ENCODE peak calls at places on chromosomes 13 and 19, in nine cellular contexts. P, D, S, N, B, G, H, A and Z are unnamed samples.

GRCh38 chr19:2010135-2010668 is 5.3 kb downstream of the BTBD2 start:
- DNase-seq in N (no peak), S (no peak), A (no peak), G (no peak), D (no peak), H (no peak), B (no peak), P (no peak), Z (no peak)

GRCh38 chr13:95896302-95896701 is 156.9 kb downstream of the UGGT2 start:
- DNase-seq in H (no peak), N (no peak), A (no peak), D (no peak), S (no peak), B (no peak), G (no peak), P (no peak), Z (no peak)

GRCh38 chr19:3507371-3508120 is 1.4 kb downstream of the FZR1 start:
- DNase-seq in A (peak), N (peak), P (no peak), G (no peak), S (peak), D (no peak), H (no peak), B (no peak), Z (no peak)

GRCh38 chr19:4115050-4115817 is 8.7 kb downstream of the MAP2K2 start:
- DNase-seq in G (no peak), S (peak), D (peak), N (no peak), B (peak), H (peak), P (no peak), A (peak), Z (no peak)

GRCh38 chr19:3284759-3285646 is 60.5 kb downstream of the CELF5 start:
- DNase-seq in A (no peak), G (peak), N (peak), P (peak), H (no peak), S (peak), D (peak), B (no peak), Z (no peak)

GRCh38 chr13:51739403-51740112 is 64.4 kb downstream of the DHRS12 start:
- DNase-seq in S (no peak), D (no peak), N (no peak), P (no peak), H (no peak), G (no peak), B (no peak), A (no peak), Z (peak)

GRCh38 chr19:10644351-10645007 is 9.7 kb upstream of the ILF3 start:
- DNase-seq in P (peak), A (peak), N (peak), H (no peak), D (peak), S (peak), G (peak), B (peak), Z (peak)

GRCh38 chr19:52896431-52897148 is 845 bp downstream of the ZNF320 start:
- DNase-seq in N (peak), S (peak), D (peak), H (no peak), G (no peak), A (no peak), P (no peak), B (no peak), Z (no peak)

GRCh38 chr13:26300140-26300539 is 46.2 kb downstream of the CDK8 start:
- DNase-seq in G (peak), B (no peak), P (no peak), D (no peak), S (no peak), N (no peak), H (no peak), A (no peak), Z (no peak)

GRCh38 chr19:46068345-46069258 is 27.8 kb upstream of the IGFL4 start:
- DNase-seq in B (no peak), A (no peak), H (no peak), D (no peak), G (peak), P (no peak), S (no peak), N (no peak), Z (no peak)

GRCh38 chr19:51501594-51502263 is at the start of gene SIGLEC12:
- DNase-seq in A (peak), B (no peak), D (no peak), S (no peak), P (no peak), G (no peak), H (no peak), N (no peak), Z (peak)

GRCh38 chr13:113176292-113176691 is 17.8 kb downstream of the PROZ start:
- DNase-seq in S (no peak), H (no peak), N (no peak), G (no peak), B (no peak), A (peak), D (no peak), P (no peak), Z (no peak)

GRCh38 chr19:16067205-16067938 is 8.9 kb upstream of the TPM4 start:
- DNase-seq in H (no peak), D (no peak), A (peak), N (no peak), B (no peak), G (peak), S (peak), P (no peak), Z (peak)

DNA sequence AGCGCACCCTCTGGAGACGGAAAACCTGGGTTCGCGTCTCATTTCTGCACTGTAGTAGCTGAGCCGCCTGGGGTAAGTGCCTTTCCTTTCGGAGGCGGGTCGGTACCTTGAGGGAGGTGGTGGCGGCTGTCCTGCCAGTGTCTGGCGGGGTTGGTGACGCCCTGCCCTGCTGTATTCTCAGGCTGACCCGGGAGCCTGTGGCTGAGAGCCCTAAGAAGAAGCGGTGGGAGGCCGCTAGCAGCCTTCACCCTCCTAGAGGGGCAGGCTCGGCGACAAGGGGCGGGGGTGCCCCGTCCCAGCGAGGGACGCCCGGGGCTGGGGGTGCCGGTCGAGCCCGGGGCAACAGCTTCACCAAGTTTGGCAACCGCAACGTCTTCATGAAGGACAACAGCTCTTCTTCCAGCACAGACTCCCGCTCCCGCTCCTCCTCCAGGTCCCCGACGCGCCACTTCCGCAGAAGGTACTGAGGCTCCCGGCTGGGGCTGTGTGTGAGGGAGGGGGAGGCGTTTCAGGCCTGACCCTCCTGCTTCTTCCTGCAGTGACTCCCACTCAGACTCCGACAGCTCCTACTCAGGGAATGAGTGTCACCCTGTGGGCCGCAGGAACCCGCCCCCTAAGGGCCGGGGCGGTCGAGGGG is 6.9 kb downstream of the LENG8 start:
- DNase-seq in D (no peak), B (no peak), G (no peak), N (no peak), P (no peak), S (no peak), H (no peak), A (no peak), Z (no peak)
- TF ChIP-seq POLR2AphosphoS5 in D (no peak), B (no peak), G (no peak), N (no peak), P (no peak), S (no peak), H (peak), A (peak), Z (no peak)

DNA sequence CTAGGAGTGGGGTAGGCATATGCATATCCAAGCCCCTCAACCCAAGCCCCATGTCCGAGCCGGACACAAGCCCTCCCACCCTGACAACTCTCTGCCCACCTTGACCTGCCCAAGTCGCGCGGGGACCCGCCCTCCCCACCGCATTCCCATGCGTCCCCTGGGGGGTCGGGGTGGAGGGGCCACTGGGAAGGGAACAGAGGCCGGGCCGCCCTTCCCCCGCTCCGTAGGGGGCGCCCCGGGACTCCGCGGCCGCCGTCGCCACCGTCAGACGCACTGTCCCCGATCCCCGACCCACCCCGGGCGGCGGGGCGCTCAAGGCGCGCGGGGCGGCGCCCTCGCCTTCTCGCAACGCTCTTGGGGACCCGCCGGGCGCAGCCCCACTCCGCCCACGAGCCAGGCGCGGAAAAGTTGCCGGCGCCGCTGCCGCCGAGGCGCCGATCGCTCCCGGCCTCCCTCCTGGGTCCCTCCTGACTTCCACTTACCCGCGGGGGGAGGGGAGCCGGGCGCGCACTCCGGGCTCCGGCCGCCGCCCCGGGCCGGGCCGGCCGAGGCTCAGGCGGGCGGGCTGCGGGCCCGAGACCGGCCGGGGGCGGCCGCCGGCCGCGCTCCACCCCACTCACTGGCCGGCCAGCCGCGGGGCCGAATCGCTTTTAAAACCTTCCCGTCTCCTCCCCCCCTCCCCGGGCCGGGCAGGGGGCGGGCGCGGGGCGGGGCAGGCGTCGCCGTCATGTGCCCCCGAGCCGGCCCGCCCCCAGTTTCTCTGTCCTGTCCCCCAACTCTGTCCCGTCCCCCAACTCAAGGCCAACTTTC is 34.4 kb upstream of the NANOS3 start:
- DNase-seq in H (no peak), P (peak), G (no peak), S (peak), N (no peak), B (peak), A (peak), D (peak), Z (peak)
- TF ChIP-seq POLR2AphosphoS5 in H (peak), P (peak), G (peak), S (peak), N (peak), B (peak), A (peak), D (peak), Z (peak)

GRCh38 chr19:42281175-42282035 is 12.4 kb downstream of the CIC start:
- DNase-seq in H (no peak), B (no peak), P (peak), G (no peak), N (peak), D (no peak), S (no peak), A (peak), Z (peak)
- TF ChIP-seq POLR2AphosphoS5 in H (no peak), B (no peak), P (no peak), G (no peak), N (no peak), D (no peak), S (no peak), A (peak), Z (peak)

GRCh38 chr19:40055832-40056504 is at the start of gene ZNF780B:
- DNase-seq in S (peak), D (peak), B (peak), P (peak), A (peak), H (peak), N (peak), G (peak), Z (peak)
- TF ChIP-seq POLR2AphosphoS5 in S (no peak), D (peak), B (peak), P (no peak), A (peak), H (peak), N (peak), G (peak), Z (peak)